ENCODE peak calls at places on chromosomes 2 and 18, in four cellular contexts. W is NCI-H460, L is AG08395, B is AG09319. R is an unnamed sample.
A peak's percentile ranks its signal among the peaks of the same experiment; 100 is the strongest.

GRCh38 chr2:203650860-203651613 is 55.4 kb upstream of the CD28 start:
- DNase-seq in B (no peak), L (peak; percentile 37), W (peak; percentile 79), R (peak; percentile 66)

GRCh38 chr2:113282747-113283533 is 4.2 kb upstream of the PAX8 start:
- DNase-seq in L (no peak), W (peak; percentile 5), B (no peak), R (peak; percentile 20)

GRCh38 chr2:120447122-120447785 is 101.3 kb downstream of the INHBB start:
- DNase-seq in L (no peak), B (no peak), W (no peak), R (no peak)

GRCh38 chr2:174599310-174599941 is 1.8 kb upstream of the WIPF1 start:
- DNase-seq in L (no peak), B (no peak), W (no peak), R (no peak)

GRCh38 chr2:218555527-218555926 is 12.6 kb downstream of the USP37 start:
- DNase-seq in W (no peak), L (no peak), B (no peak), R (no peak)

GRCh38 chr2:33077841-33078240 is 131.1 kb downstream of the LTBP1 start:
- DNase-seq in L (no peak), B (no peak), W (no peak), R (no peak)

GRCh38 chr18:36108601-36109000 is 20.5 kb downstream of the SLC39A6 start:
- DNase-seq in L (no peak), B (no peak), W (no peak), R (no peak)

GRCh38 chr2:23637011-23637778 is 252.2 kb downstream of the KLHL29 start:
- DNase-seq in L (peak; percentile 77), W (no peak), B (no peak), R (no peak)

GRCh38 chr2:26637811-26638310 is 3.3 kb downstream of the CIB4 start:
- DNase-seq in W (no peak), L (no peak), B (no peak), R (no peak)

GRCh38 chr18:61851940-61852451 is 40.8 kb downstream of the RNF152 start:
- DNase-seq in L (peak; percentile 29), W (no peak), B (peak; percentile 24), R (no peak)

GRCh38 chr18:61896767-61897166 is 4.0 kb upstream of the RNF152 start:
- DNase-seq in L (peak; percentile 14), B (no peak), W (no peak), R (peak; percentile 93)

GRCh38 chr2:151363709-151364108 is 6.3 kb downstream of the TNFAIP6 start:
- DNase-seq in W (no peak), L (peak; percentile 35), B (peak; percentile 51), R (peak; percentile 3)

GRCh38 chr2:27903649-27904544 is 13.4 kb downstream of the BABAM2 start:
- DNase-seq in L (no peak), B (no peak), W (peak; percentile 26), R (peak; percentile 49)

GRCh38 chr2:119387381-119388129 is 20.8 kb downstream of the DBI start:
- DNase-seq in L (peak; percentile 83), W (peak; percentile 27), B (peak; percentile 44), R (peak; percentile 17)

GRCh38 chr2:195706161-195706900 is 49.3 kb downstream of the SLC39A10 start:
- DNase-seq in W (no peak), B (no peak), L (peak; percentile 6), R (no peak)

GRCh38 chr2:45316576-45317338 is 294.3 kb downstream of the SRBD1 start:
- DNase-seq in B (no peak), L (no peak), W (no peak), R (no peak)

R was measured in lung microvascular endothelial cell.